ENCODE peak calls at places on chromosomes 11 and 22, in four cellular contexts. O, D, X and H are unnamed samples.

GRCh38 chr22:44526431-44527115 is 28.5 kb upstream of the RTL6 start:
- DNase-seq in X (no peak), D (no peak), O (no peak), H (no peak)

GRCh38 chr22:47888807-47889206 is 1126.4 kb downstream of the TBC1D22A start:
- DNase-seq in O (no peak), D (no peak), X (no peak), H (peak)

GRCh38 chr11:76256448-76256847 is 50.1 kb upstream of the WNT11 start:
- DNase-seq in O (no peak), X (no peak), D (no peak), H (peak)

GRCh38 chr11:6531267-6531752 is 34.2 kb downstream of the DNHD1 start:
- DNase-seq in O (peak), X (peak), D (peak), H (peak)

GRCh38 chr22:35467788-35468187 is 67.8 kb downstream of the MCM5 start:
- DNase-seq in X (peak), D (peak), O (peak), H (peak)

GRCh38 chr11:7281083-7281482 is 29.4 kb downstream of the SYT9 start:
- DNase-seq in X (no peak), D (peak), O (no peak), H (no peak)

GRCh38 chr11:47001666-47002285 is 65.2 kb downstream of the CSTPP1 start:
- DNase-seq in O (peak), D (no peak), X (no peak), H (no peak)

GRCh38 chr11:130165601-130166456 is 6.2 kb downstream of the ST14 start:
- DNase-seq in O (no peak), X (no peak), D (no peak), H (peak)

GRCh38 chr22:36442506-36443197 is 38.8 kb downstream of the TXN2 start:
- DNase-seq in O (no peak), X (no peak), D (no peak), H (no peak)

GRCh38 chr11:72969894-72970335 is 155.7 kb downstream of the ATG16L2 start:
- DNase-seq in D (peak), X (peak), O (peak), H (peak)

GRCh38 chr11:132114185-132114584 is 743.8 kb downstream of the NTM start:
- DNase-seq in D (no peak), X (peak), O (peak), H (no peak)

GRCh38 chr11:129143335-129143734 is 48.8 kb downstream of the ARHGAP32 start:
- DNase-seq in D (peak), O (peak), X (peak), H (peak)

GRCh38 chr11:728901-729491 is 18.3 kb upstream of the TALDO1 start:
- DNase-seq in O (no peak), X (no peak), D (no peak), H (peak)

GRCh38 chr22:32905400-32905799 is 103.9 kb downstream of the TIMP3 start:
- DNase-seq in X (no peak), O (no peak), D (no peak), H (no peak)

GRCh38 chr11:10454902-10455631 is at the start of gene AMPD3:
- DNase-seq in D (peak), X (peak), O (peak), H (peak)

GRCh38 chr11:73461844-73462435 is 85.7 kb downstream of the RELT start:
- DNase-seq in X (no peak), D (no peak), O (no peak), H (no peak)

GRCh38 chr11:45333506-45333971 is 47.4 kb upstream of the SYT13 start:
- DNase-seq in D (no peak), O (peak), X (peak), H (peak)

GRCh38 chr11:40029406-40029805 is 1430.0 kb downstream of the LRRC4C start:
- DNase-seq in O (no peak), D (no peak), X (no peak), H (no peak)

GRCh38 chr11:12285811-12286222 is 91.6 kb upstream of the PARVA start:
- DNase-seq in D (no peak), O (no peak), X (no peak), H (no peak)

GRCh38 chr22:38465673-38466490 is 2.0 kb upstream of the KDELR3 start:
- DNase-seq in D (no peak), X (no peak), O (no peak), H (peak)

GRCh38 chr11:125939081-125939521 is 6.7 kb upstream of the VSIG10L2 start:
- DNase-seq in D (no peak), O (no peak), X (no peak), H (peak)

GRCh38 chr11:6596237-6596877 is 7.1 kb downstream of the RRP8 start:
- DNase-seq in O (no peak), X (no peak), D (no peak), H (no peak)

GRCh38 chr11:44930588-44931302 is 19.9 kb downstream of the TP53I11 start:
- DNase-seq in D (no peak), O (no peak), X (no peak), H (no peak)

DNA sequence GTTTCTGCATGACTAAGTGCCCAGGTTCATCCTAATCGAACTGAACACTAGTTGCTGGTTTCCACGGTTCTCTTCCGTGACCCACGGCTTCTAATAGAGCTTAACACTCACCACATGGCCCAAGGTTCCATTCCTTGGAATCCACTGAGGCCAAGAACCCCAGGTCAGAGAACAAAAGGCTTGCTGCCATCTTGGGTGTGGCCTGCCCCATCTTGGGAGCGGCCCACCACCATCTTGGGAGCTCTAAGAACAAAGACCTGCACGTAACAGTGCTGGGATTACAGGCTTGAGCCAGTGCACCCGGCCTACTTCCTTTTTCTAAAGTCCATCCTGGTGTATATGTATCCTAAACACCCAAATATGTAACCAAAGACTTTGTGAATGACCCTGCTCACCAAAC is 68.8 kb downstream of the SLC35F2 start:
- DNase-seq in D (no peak), O (no peak), X (no peak), H (peak)
- TF ChIP-seq CTCF in D (no peak), O (no peak), X (no peak), H (no peak)

GRCh38 chr11:66494935-66495334 is 14.7 kb downstream of the DPP3 start:
- DNase-seq in O (no peak), D (no peak), X (no peak), H (peak)
- TF ChIP-seq CTCF in O (no peak), D (no peak), X (no peak), H (no peak)

DNA sequence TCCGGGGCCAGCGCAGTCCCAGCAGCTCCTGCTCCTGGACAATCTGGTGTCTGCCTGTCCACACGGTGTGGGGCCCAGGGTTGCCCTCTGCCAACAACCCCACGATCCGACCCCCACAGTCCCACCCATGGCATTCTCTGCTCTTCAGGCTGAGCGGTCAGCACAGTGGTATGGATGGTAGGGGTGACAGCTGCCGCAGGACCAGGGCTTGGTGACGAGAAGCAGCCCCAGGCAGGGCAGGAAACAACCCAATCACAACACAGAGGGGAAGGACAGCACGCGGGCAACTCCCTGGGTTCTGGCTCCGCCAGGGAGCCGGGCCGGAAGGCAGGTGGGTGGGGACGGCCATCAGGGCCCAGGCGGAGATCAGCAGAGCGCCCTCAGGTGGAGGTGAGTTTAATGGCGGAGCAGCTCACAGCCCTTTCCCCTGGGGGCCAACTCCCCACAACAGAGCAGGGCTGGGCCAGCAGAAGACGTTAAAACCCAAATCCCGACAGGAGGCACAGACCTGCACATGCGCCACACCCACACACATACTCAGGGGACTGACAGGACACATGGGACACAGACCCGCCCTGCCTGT is 5.3 kb upstream of the CHADL start:
- DNase-seq in D (no peak), X (no peak), O (no peak), H (no peak)
- TF ChIP-seq CTCF in D (no peak), X (no peak), O (no peak), H (no peak)

GRCh38 chr11:59938132-59938531 is at the start of gene OOSP1:
- DNase-seq in D (no peak), X (no peak), O (no peak), H (no peak)

GRCh38 chr11:59938718-59939117 is 486 bp downstream of the OOSP1 start:
- DNase-seq in D (no peak), X (no peak), O (no peak), H (no peak)

GRCh38 chr11:59941091-59941490 is 2.9 kb downstream of the OOSP1 start:
- DNase-seq in D (no peak), X (no peak), O (no peak), H (no peak)

GRCh38 chr11:59943996-59944395 is 5.8 kb downstream of the OOSP1 start:
- DNase-seq in D (no peak), X (no peak), O (no peak), H (no peak)

GRCh38 chr11:59939482-59939881 is 1.2 kb downstream of the OOSP1 start:
- DNase-seq in X (no peak), D (no peak), O (no peak), H (no peak)
- TF ChIP-seq CTCF in X (no peak), D (no peak), O (no peak), H (no peak)

GRCh38 chr22:19480789-19481188 is 1.1 kb downstream of the CDC45 start:
- DNase-seq in O (no peak), D (no peak), X (no peak), H (no peak)

GRCh38 chr22:19480173-19480568 is 451 bp downstream of the CDC45 start:
- DNase-seq in X (no peak), O (no peak), D (no peak), H (no peak)

GRCh38 chr22:19478466-19479357 is at the start of gene UFD1:
- DNase-seq in D (peak), O (peak), X (peak), H (peak)

GRCh38 chr22:19478086-19478392 is 954 bp downstream of the UFD1 start:
- DNase-seq in O (no peak), D (no peak), X (no peak), H (peak)

DNA sequence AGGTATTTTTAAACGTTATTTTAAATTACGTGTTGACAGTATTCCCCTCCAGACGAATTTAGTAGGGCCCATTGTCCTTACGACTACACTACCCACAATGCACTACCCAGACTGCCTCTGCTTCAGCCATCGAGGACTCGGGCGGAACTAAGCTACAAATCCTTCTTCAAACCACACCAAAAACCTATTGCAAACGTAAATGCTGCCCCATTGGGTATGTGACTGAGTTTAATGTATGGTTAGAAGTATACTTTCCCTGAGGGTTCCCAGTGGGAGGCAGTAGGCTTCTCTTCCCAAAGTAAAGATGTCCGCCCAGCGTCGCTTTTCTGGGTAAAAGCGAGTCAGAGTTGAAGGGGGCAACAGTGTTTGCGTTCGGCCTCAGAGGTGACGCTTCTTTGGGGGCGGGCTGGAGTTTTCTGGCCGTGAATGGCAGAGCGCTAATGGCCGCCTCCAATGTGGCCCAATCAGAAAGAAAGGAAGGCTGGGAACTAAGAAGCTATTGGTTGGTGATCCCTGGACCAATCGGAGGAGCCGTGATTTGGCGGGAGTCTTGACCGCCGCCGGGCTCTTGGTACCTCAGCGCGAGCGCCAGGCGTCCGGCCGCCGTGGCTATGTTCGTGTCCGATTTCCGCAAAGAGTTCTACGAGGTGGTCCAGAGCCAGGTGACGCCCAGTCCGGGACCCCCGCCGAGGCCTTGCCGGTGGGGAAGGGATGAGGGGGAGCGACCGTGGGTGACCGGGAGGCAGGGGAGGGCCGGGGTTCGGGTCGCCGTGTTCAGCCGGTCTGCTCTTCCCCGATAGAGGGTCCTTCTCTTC is at the start of gene CDC45:
- DNase-seq in D (peak), X (peak), O (peak), H (peak)
- TF ChIP-seq CTCF in D (no peak), X (no peak), O (no peak), H (no peak)

GRCh38 chr11:29333993-29334780 is 682.6 kb downstream of the KCNA4 start:
- DNase-seq in X (peak), D (peak), O (peak), H (no peak)
- TF ChIP-seq CTCF in X (peak), D (peak), O (peak), H (peak)

GRCh38 chr22:50236731-50237409 is 8.0 kb downstream of the TUBGCP6 start:
- DNase-seq in D (no peak), O (no peak), X (peak), H (peak)
- TF ChIP-seq CTCF in D (peak), O (peak), X (peak), H (peak)

GRCh38 chr22:41697126-41697775 is 2.1 kb upstream of the MEI1 start:
- DNase-seq in D (peak), X (peak), O (peak), H (peak)
- TF ChIP-seq CTCF in D (peak), X (peak), O (peak), H (peak)

GRCh38 chr22:22881116-22882032 is 6.2 kb upstream of the IGLL5 start:
- DNase-seq in D (no peak), O (no peak), X (no peak), H (peak)
- TF ChIP-seq CTCF in D (no peak), O (no peak), X (no peak), H (no peak)